ENCODE peak calls at places on chromosome 20, in four cellular contexts. Z is RWPE1, R is thyroid gland, I is GM12864. E is an unnamed sample.

GRCh38 chr20:60056345-60057122 is 98.3 kb downstream of the CDH26 start:
- DNase-seq in I (no peak), R (no peak), Z (no peak), E (no peak)

GRCh38 chr20:33147299-33147698 is 20.7 kb upstream of the BPIFA2 start:
- DNase-seq in R (no peak), Z (no peak), I (no peak), E (no peak)

GRCh38 chr20:51985013-51985415 is 182.7 kb upstream of the SALL4 start:
- DNase-seq in Z (peak), I (no peak), R (no peak), E (no peak)

GRCh38 chr20:14521436-14521835 is 184.0 kb upstream of the FLRT3 start:
- DNase-seq in I (no peak), R (no peak), Z (peak), E (no peak)

GRCh38 chr20:58192567-58192966 is 35.9 kb downstream of the ANKRD60 start:
- DNase-seq in R (no peak), I (no peak), Z (no peak), E (peak)

GRCh38 chr20:8094415-8094818 is 37.6 kb upstream of the PLCB1 start:
- DNase-seq in R (peak), I (no peak), Z (no peak), E (no peak)

GRCh38 chr20:58993332-58994248 is 12.5 kb downstream of the NELFCD start:
- DNase-seq in I (no peak), R (peak), Z (no peak), E (no peak)

GRCh38 chr20:12555369-12555768 is 453.4 kb upstream of the SPTLC3 start:
- DNase-seq in I (no peak), Z (no peak), R (no peak), E (no peak)

GRCh38 chr20:17558154-17558940 is 11.5 kb upstream of the DSTN start:
- DNase-seq in R (peak), I (no peak), Z (peak), E (no peak)

GRCh38 chr20:14401479-14402138 is 64.2 kb upstream of the FLRT3 start:
- DNase-seq in Z (no peak), R (no peak), I (no peak), E (no peak)

GRCh38 chr20:48733296-48733790 is 94.5 kb downstream of the PREX1 start:
- DNase-seq in Z (peak), I (no peak), R (no peak), E (no peak)

GRCh38 chr20:25275813-25276532 is 28.1 kb downstream of the PYGB start:
- DNase-seq in R (peak), Z (no peak), I (no peak), E (no peak)

DNA sequence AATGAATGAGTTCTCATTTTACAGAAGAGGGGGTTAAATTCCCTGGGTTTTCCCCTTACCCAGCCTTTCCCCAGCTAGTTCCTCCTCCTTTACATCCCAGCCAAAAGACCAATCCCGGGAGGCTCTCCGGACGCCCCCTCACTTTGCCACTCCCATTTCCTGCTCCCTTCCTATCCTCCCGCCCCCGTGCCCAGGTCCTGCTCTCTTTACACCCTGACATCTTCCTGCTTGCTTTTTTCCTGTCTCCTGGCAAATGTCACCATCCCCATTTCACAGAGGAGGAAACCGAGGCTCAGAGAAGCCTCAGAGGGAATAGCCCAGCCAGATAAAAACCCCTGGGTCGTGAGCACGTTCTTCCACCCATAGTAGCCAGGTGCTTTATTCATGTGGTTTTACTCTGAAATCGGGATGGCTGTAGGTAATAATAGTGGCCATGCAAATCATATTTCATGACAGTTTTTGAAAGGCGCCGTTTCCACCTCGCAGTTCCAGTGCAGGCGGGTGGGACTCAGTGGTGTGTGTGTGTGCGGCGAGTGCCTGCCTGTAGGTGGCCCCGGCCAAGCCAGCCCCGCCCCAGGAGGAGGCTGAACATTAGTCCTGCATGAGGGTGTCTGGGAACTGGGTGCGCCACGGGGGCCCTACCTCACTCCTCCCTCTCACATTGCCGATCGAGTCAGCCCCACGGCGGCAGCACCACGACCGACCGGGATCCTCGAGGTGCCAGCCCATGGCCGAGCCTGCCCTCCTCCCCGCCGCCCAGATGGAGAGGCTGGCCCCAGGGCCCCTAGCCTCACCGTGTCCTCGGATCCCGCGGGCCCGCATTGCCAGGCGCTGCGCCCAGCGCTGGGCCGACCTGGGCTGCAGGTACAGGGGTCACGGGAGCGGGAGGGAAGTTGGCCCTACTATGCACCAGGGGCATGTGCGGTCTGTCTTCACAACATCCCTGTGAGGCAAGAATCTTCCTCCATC is at the start of gene ARHGAP40:
- DNase-seq in I (no peak), Z (peak), R (no peak), E (peak)
- TF ChIP-seq CTCF in I (peak), Z (no peak), R (no peak), E (no peak)

DNA sequence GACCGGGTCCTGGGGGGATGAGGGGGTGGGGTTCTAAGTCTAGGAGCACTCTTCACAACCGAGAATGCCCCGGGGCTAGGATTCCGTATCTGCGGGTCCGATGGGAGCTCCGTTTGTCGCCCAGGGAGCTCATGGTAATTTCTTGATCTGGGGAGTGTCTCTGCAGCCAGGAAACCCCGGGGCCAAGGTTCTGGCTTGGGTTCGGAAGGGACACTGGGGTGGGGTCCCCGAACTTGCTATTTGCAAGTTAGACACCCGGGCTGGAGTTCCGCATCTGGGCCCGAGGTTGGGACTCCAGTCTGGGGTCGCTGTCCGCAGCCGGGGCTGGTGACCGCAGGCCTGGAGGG is 397 bp downstream of the PEDS1 start:
- DNase-seq in Z (peak), I (no peak), R (no peak), E (no peak)
- TF ChIP-seq CTCF in Z (no peak), I (no peak), R (no peak), E (no peak)

GRCh38 chr20:43983904-43984361 is 69.3 kb downstream of the TOX2 start:
- DNase-seq in Z (no peak), R (no peak), I (no peak), E (no peak)

GRCh38 chr20:43982016-43982415 is 67.4 kb downstream of the TOX2 start:
- DNase-seq in R (no peak), I (no peak), Z (no peak), E (no peak)

GRCh38 chr20:43984587-43984986 is 69.9 kb downstream of the TOX2 start:
- DNase-seq in I (no peak), R (no peak), Z (no peak), E (no peak)

GRCh38 chr20:43982886-43983285 is 68.2 kb downstream of the TOX2 start:
- DNase-seq in I (no peak), R (no peak), Z (no peak), E (no peak)

GRCh38 chr20:43983359-43983758 is 68.7 kb downstream of the TOX2 start:
- DNase-seq in Z (no peak), R (no peak), I (no peak), E (no peak)
- TF ChIP-seq CTCF in Z (no peak), R (no peak), I (peak), E (peak)

DNA sequence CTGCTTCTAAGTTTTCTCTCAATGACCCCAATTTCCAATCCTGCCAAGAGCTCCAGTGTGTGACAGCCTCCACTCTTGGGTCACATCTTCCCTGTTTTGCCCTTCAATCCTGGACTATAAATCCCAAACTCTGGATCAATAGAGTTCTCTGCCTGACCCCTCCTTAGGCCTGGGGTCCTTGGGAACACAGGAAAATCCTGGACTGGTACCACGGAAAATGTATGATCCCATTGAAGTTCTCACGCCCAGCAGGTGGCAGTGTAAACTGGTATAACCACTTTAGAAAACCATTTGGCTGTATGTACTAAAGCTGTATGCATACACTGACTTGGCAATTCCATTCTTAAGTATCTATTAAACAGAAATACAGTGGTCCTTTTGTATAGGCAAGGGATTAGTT is 98.0 kb downstream of the SNAP25 start:
- DNase-seq in I (no peak), Z (no peak), R (no peak), E (no peak)
- TF ChIP-seq CTCF in I (no peak), Z (no peak), R (no peak), E (no peak)

E was measured in GM10248.